ENCODE peak calls at places on chromosomes 16 and 17, in seven cellular contexts. P, F, D, V, B, R and T are unnamed samples.
A peak's percentile ranks its signal among the peaks of the same experiment; 100 is the strongest.

GRCh38 chr16:48153689-48154265 is 2.0 kb downstream of the ABCC12 start:
- DNase-seq in P (no peak), F (no peak), D (no peak), V (no peak), B (no peak), R (no peak), T (peak; percentile 14)

GRCh38 chr16:84419730-84420129 is 51.4 kb downstream of the ATP2C2 start:
- DNase-seq in P (no peak), F (no peak), D (no peak), V (no peak), B (no peak), R (no peak), T (no peak)

GRCh38 chr16:10862432-10862831 is 14.6 kb upstream of the CIITA start:
- DNase-seq in P (no peak), F (no peak), D (no peak), V (no peak), B (no peak), R (no peak), T (no peak)

GRCh38 chr16:14148569-14148968 is 77.5 kb downstream of the MRTFB start:
- DNase-seq in P (no peak), F (no peak), D (no peak), V (no peak), B (no peak), R (no peak), T (no peak)

GRCh38 chr16:66399930-66400329 is 27.2 kb upstream of the BEAN1 start:
- DNase-seq in P (no peak), F (peak; percentile 72), D (no peak), V (no peak), B (no peak), R (no peak), T (peak; percentile 82)

GRCh38 chr17:7652659-7653343 is 2.1 kb downstream of the ATP1B2 start:
- DNase-seq in P (no peak), F (no peak), D (no peak), V (no peak), B (no peak), R (no peak), T (no peak)

GRCh38 chr16:22098538-22099255 is 6.4 kb downstream of the VWA3A start:
- DNase-seq in P (peak; percentile 41), F (peak; percentile 34), D (no peak), V (peak; percentile 30), B (no peak), R (no peak), T (peak; percentile 69)

GRCh38 chr17:69575346-69575761 is 160.9 kb downstream of the MAP2K6 start:
- DNase-seq in P (no peak), F (no peak), D (no peak), V (no peak), B (no peak), R (no peak), T (peak; percentile 5)

GRCh38 chr17:73758245-73758644 is 114.0 kb upstream of the SDK2 start:
- DNase-seq in P (no peak), F (no peak), D (no peak), V (no peak), B (no peak), R (no peak), T (no peak)

GRCh38 chr16:81520560-81521135 is 76.0 kb downstream of the CMIP start:
- DNase-seq in P (no peak), F (no peak), D (no peak), V (no peak), B (no peak), R (no peak), T (no peak)

GRCh38 chr16:85878875-85879274 is 20.1 kb upstream of the IRF8 start:
- DNase-seq in P (no peak), F (no peak), D (no peak), V (no peak), B (no peak), R (no peak), T (no peak)

GRCh38 chr17:36901506-36901905 is 35.8 kb upstream of the LHX1 start:
- DNase-seq in P (no peak), F (no peak), D (no peak), V (no peak), B (no peak), R (no peak), T (no peak)

GRCh38 chr16:72989203-72989991 is 58.5 kb downstream of the ZFHX3 start:
- DNase-seq in P (no peak), F (no peak), D (no peak), V (no peak), B (no peak), R (no peak), T (peak; percentile 42)

GRCh38 chr16:11583889-11584565 is 2.7 kb downstream of the LITAF start:
- DNase-seq in P (peak; percentile 27), F (no peak), D (no peak), V (no peak), B (no peak), R (no peak), T (peak; percentile 88)

GRCh38 chr17:56009795-56010715 is 143.2 kb upstream of the ANKFN1 start:
- DNase-seq in P (no peak), F (no peak), D (no peak), V (no peak), B (no peak), R (no peak), T (peak; percentile 31)

GRCh38 chr17:47291242-47291873 is 32.4 kb upstream of the EFCAB13 start:
- DNase-seq in P (no peak), F (no peak), D (no peak), V (no peak), B (no peak), R (no peak), T (no peak)

GRCh38 chr17:40557531-40558299 is 7.6 kb downstream of the CCR7 start:
- DNase-seq in P (no peak), F (no peak), D (no peak), V (no peak), B (no peak), R (no peak), T (no peak)

GRCh38 chr16:17921357-17921978 is 415.1 kb downstream of the NPIPA8 start:
- DNase-seq in P (peak; percentile 56), F (peak; percentile 62), D (peak; percentile 22), V (peak; percentile 24), B (peak; percentile 17), R (peak; percentile 44), T (peak; percentile 47)

GRCh38 chr17:1929896-1930750 is 95.0 kb downstream of the RTN4RL1 start:
- DNase-seq in P (no peak), F (no peak), D (no peak), V (no peak), B (no peak), R (no peak), T (no peak)

GRCh38 chr17:42759982-42760651 is 910 bp upstream of the RAMP2 start:
- DNase-seq in P (no peak), F (no peak), D (no peak), V (no peak), B (no peak), R (no peak), T (no peak)

GRCh38 chr16:4272114-4272954 is 489 bp downstream of the TFAP4 start:
- DNase-seq in P (peak; percentile 57), F (no peak), D (no peak), V (peak; percentile 43), B (peak; percentile 32), R (no peak), T (peak; percentile 83)

GRCh38 chr17:78358538-78359215 is 1.2 kb downstream of the SOCS3 start:
- DNase-seq in P (no peak), F (no peak), D (no peak), V (no peak), B (no peak), R (no peak), T (peak; percentile 59)

GRCh38 chr17:10875984-10876555 is 38.2 kb upstream of the PIRT start:
- DNase-seq in P (peak; percentile 28), F (peak; percentile 41), D (peak; percentile 1), V (no peak), B (no peak), R (no peak), T (peak; percentile 31)

GRCh38 chr16:56332464-56333079 is 92.8 kb downstream of the AMFR start:
- DNase-seq in P (no peak), F (no peak), D (no peak), V (no peak), B (no peak), R (no peak), T (no peak)

GRCh38 chr17:76252040-76252954 is 12.0 kb upstream of the RNF157 start:
- DNase-seq in P (no peak), F (no peak), D (no peak), V (peak; percentile 37), B (no peak), R (no peak), T (no peak)

GRCh38 chr16:85528528-85529387 is 84.4 kb upstream of the GSE1 start:
- DNase-seq in P (peak; percentile 40), F (peak; percentile 43), D (no peak), V (no peak), B (no peak), R (no peak), T (no peak)

GRCh38 chr17:29549169-29549935 is 17.5 kb downstream of the ABHD15 start:
- DNase-seq in P (no peak), F (peak; percentile 42), D (no peak), V (no peak), B (no peak), R (no peak), T (peak; percentile 79)

GRCh38 chr17:68642118-68642412 is 40.9 kb upstream of the FAM20A start:
- DNase-seq in P (no peak), F (no peak), D (no peak), V (no peak), B (no peak), R (no peak), T (no peak)

GRCh38 chr16:86892509-86892908 is 314.2 kb downstream of the FOXL1 start:
- DNase-seq in P (no peak), F (no peak), D (no peak), V (no peak), B (no peak), R (no peak), T (no peak)

GRCh38 chr16:12413393-12413792 is 390.3 kb downstream of the CPPED1 start:
- DNase-seq in P (no peak), F (no peak), D (no peak), V (no peak), B (no peak), R (no peak), T (no peak)

GRCh38 chr17:27856676-27857429 is 36.3 kb downstream of the LYRM9 start:
- DNase-seq in P (no peak), F (no peak), D (no peak), V (no peak), B (no peak), R (no peak), T (no peak)

GRCh38 chr17:61285483-61286320 is 113.9 kb upstream of the TBX2 start:
- DNase-seq in P (no peak), F (no peak), D (no peak), V (no peak), B (peak; percentile 4), R (no peak), T (peak; percentile 77)